ENCODE peak calls at places on chromosomes 2 and 18, in six cellular contexts. One of them, this sample, is unnamed.

GRCh38 chr18:1094408-1094807 is 189.7 kb downstream of the ADCYAP1 start:
- DNase-seq in adrenal gland: no peak
- DNase-seq in psoas muscle: no peak
- DNase-seq in lower lobe of right lung: no peak
- DNase-seq in Caco-2: no peak
- DNase-seq in Peyer's patch: no peak
- DNase-seq in this sample: no peak

GRCh38 chr2:16031848-16032159 is 91.5 kb downstream of the MYCN start:
- DNase-seq in adrenal gland: no peak
- DNase-seq in psoas muscle: no peak
- DNase-seq in lower lobe of right lung: peak; percentile 73
- DNase-seq in Caco-2: no peak
- DNase-seq in Peyer's patch: peak; percentile 53
- DNase-seq in this sample: no peak

GRCh38 chr18:25282922-25283703 is 68.9 kb downstream of the ZNF521 start:
- DNase-seq in adrenal gland: no peak
- DNase-seq in psoas muscle: no peak
- DNase-seq in lower lobe of right lung: no peak
- DNase-seq in Caco-2: no peak
- DNase-seq in Peyer's patch: no peak
- DNase-seq in this sample: no peak

GRCh38 chr2:207938886-207939285 is 86.4 kb downstream of the PLEKHM3 start:
- DNase-seq in adrenal gland: no peak
- DNase-seq in psoas muscle: no peak
- DNase-seq in lower lobe of right lung: no peak
- DNase-seq in Caco-2: no peak
- DNase-seq in Peyer's patch: no peak
- DNase-seq in this sample: no peak

GRCh38 chr18:79302120-79302519 is 93.6 kb upstream of the NFATC1 start:
- DNase-seq in adrenal gland: no peak
- DNase-seq in psoas muscle: no peak
- DNase-seq in lower lobe of right lung: no peak
- DNase-seq in Caco-2: no peak
- DNase-seq in Peyer's patch: peak; percentile 84
- DNase-seq in this sample: no peak

GRCh38 chr2:207223051-207223450 is 57.3 kb upstream of the KLF7 start:
- DNase-seq in adrenal gland: no peak
- DNase-seq in psoas muscle: no peak
- DNase-seq in lower lobe of right lung: no peak
- DNase-seq in Caco-2: no peak
- DNase-seq in Peyer's patch: no peak
- DNase-seq in this sample: no peak

GRCh38 chr2:98465456-98466201 is 21.0 kb downstream of the INPP4A start:
- DNase-seq in adrenal gland: peak; percentile 64
- DNase-seq in psoas muscle: peak; percentile 77
- DNase-seq in lower lobe of right lung: peak; percentile 82
- DNase-seq in Caco-2: no peak
- DNase-seq in Peyer's patch: peak; percentile 90
- DNase-seq in this sample: peak; percentile 32

GRCh38 chr18:62606106-62606505 is 83.3 kb downstream of the ZCCHC2 start:
- DNase-seq in adrenal gland: no peak
- DNase-seq in psoas muscle: no peak
- DNase-seq in lower lobe of right lung: no peak
- DNase-seq in Caco-2: no peak
- DNase-seq in Peyer's patch: no peak
- DNase-seq in this sample: no peak

GRCh38 chr2:232460171-232460570 is 4.2 kb downstream of the ALPI start:
- DNase-seq in adrenal gland: no peak
- DNase-seq in psoas muscle: peak; percentile 36
- DNase-seq in lower lobe of right lung: peak; percentile 2
- DNase-seq in Caco-2: no peak
- DNase-seq in Peyer's patch: peak; percentile 24
- DNase-seq in this sample: peak; percentile 3

GRCh38 chr18:8706981-8707940 is 1.9 kb downstream of the MTCL1 start:
- DNase-seq in adrenal gland: no peak
- DNase-seq in psoas muscle: peak; percentile 56
- DNase-seq in lower lobe of right lung: peak; percentile 58
- DNase-seq in Caco-2: peak; percentile 58
- DNase-seq in Peyer's patch: peak; percentile 67
- DNase-seq in this sample: peak; percentile 82

GRCh38 chr18:23599809-23600208 is 13.5 kb upstream of the NPC1 start:
- DNase-seq in adrenal gland: no peak
- DNase-seq in psoas muscle: no peak
- DNase-seq in lower lobe of right lung: no peak
- DNase-seq in Caco-2: no peak
- DNase-seq in Peyer's patch: no peak
- DNase-seq in this sample: no peak

GRCh38 chr2:231732604-231733003 is 24.3 kb downstream of the PTMA start:
- DNase-seq in adrenal gland: no peak
- DNase-seq in psoas muscle: no peak
- DNase-seq in lower lobe of right lung: no peak
- DNase-seq in Caco-2: no peak
- DNase-seq in Peyer's patch: no peak
- DNase-seq in this sample: no peak

GRCh38 chr18:78818961-78819360 is 160.7 kb upstream of the SALL3 start:
- DNase-seq in adrenal gland: no peak
- DNase-seq in psoas muscle: no peak
- DNase-seq in lower lobe of right lung: no peak
- DNase-seq in Caco-2: no peak
- DNase-seq in Peyer's patch: no peak
- DNase-seq in this sample: no peak

GRCh38 chr2:75168186-75168585 is 31.1 kb downstream of the TACR1 start:
- DNase-seq in adrenal gland: no peak
- DNase-seq in psoas muscle: no peak
- DNase-seq in lower lobe of right lung: no peak
- DNase-seq in Caco-2: no peak
- DNase-seq in Peyer's patch: no peak
- DNase-seq in this sample: no peak

GRCh38 chr2:187299122-187299906 is 148.7 kb downstream of the CALCRL start:
- DNase-seq in adrenal gland: no peak
- DNase-seq in psoas muscle: no peak
- DNase-seq in lower lobe of right lung: no peak
- DNase-seq in Caco-2: no peak
- DNase-seq in Peyer's patch: no peak
- DNase-seq in this sample: peak; percentile 13

GRCh38 chr2:9284521-9285297 is 78.1 kb downstream of the ASAP2 start:
- DNase-seq in adrenal gland: no peak
- DNase-seq in psoas muscle: no peak
- DNase-seq in lower lobe of right lung: no peak
- DNase-seq in Caco-2: no peak
- DNase-seq in Peyer's patch: no peak
- DNase-seq in this sample: no peak

GRCh38 chr2:11842324-11842723 is 95.9 kb downstream of the LPIN1 start:
- DNase-seq in adrenal gland: no peak
- DNase-seq in psoas muscle: no peak
- DNase-seq in lower lobe of right lung: no peak
- DNase-seq in Caco-2: no peak
- DNase-seq in Peyer's patch: no peak
- DNase-seq in this sample: no peak

GRCh38 chr2:131027566-131028528 is 65.4 kb downstream of the FAM168B start:
- DNase-seq in adrenal gland: peak; percentile 9
- DNase-seq in psoas muscle: no peak
- DNase-seq in lower lobe of right lung: peak; percentile 30
- DNase-seq in Caco-2: no peak
- DNase-seq in Peyer's patch: no peak
- DNase-seq in this sample: no peak

GRCh38 chr2:170324640-170325046 is 146.7 kb downstream of the MYO3B start:
- DNase-seq in adrenal gland: peak; percentile 32
- DNase-seq in psoas muscle: no peak
- DNase-seq in lower lobe of right lung: no peak
- DNase-seq in Caco-2: peak; percentile 50
- DNase-seq in Peyer's patch: peak; percentile 46
- DNase-seq in this sample: peak; percentile 68

GRCh38 chr2:95285542-95285932 is 11.3 kb downstream of the PROM2 start:
- DNase-seq in adrenal gland: no peak
- DNase-seq in psoas muscle: no peak
- DNase-seq in lower lobe of right lung: no peak
- DNase-seq in Caco-2: no peak
- DNase-seq in Peyer's patch: no peak
- DNase-seq in this sample: no peak

GRCh38 chr2:45806563-45807358 is 155.3 kb downstream of the PRKCE start:
- DNase-seq in adrenal gland: no peak
- DNase-seq in psoas muscle: no peak
- DNase-seq in lower lobe of right lung: no peak
- DNase-seq in Caco-2: no peak
- DNase-seq in Peyer's patch: no peak
- DNase-seq in this sample: no peak

GRCh38 chr18:56899660-56900059 is 247.2 kb upstream of the BOD1L2 start:
- DNase-seq in adrenal gland: no peak
- DNase-seq in psoas muscle: no peak
- DNase-seq in lower lobe of right lung: no peak
- DNase-seq in Caco-2: no peak
- DNase-seq in Peyer's patch: no peak
- DNase-seq in this sample: no peak

GRCh38 chr2:96962567-96963203 is 23.7 kb downstream of the FAM178B start:
- DNase-seq in adrenal gland: no peak
- DNase-seq in psoas muscle: peak; percentile 9
- DNase-seq in lower lobe of right lung: no peak
- DNase-seq in Caco-2: no peak
- DNase-seq in Peyer's patch: peak; percentile 87
- DNase-seq in this sample: no peak

GRCh38 chr2:170576296-170576695 is 138.8 kb upstream of the SP5 start:
- DNase-seq in adrenal gland: no peak
- DNase-seq in psoas muscle: no peak
- DNase-seq in lower lobe of right lung: no peak
- DNase-seq in Caco-2: no peak
- DNase-seq in Peyer's patch: no peak
- DNase-seq in this sample: no peak

GRCh38 chr2:26979761-26980160 is 9.3 kb downstream of the MAPRE3 start:
- DNase-seq in adrenal gland: no peak
- DNase-seq in psoas muscle: no peak
- DNase-seq in lower lobe of right lung: no peak
- DNase-seq in Caco-2: no peak
- DNase-seq in Peyer's patch: no peak
- DNase-seq in this sample: no peak

GRCh38 chr18:48937869-48938750 is 12.7 kb downstream of the SMAD7 start:
- DNase-seq in adrenal gland: no peak
- DNase-seq in psoas muscle: no peak
- DNase-seq in lower lobe of right lung: no peak
- DNase-seq in Caco-2: no peak
- DNase-seq in Peyer's patch: no peak
- DNase-seq in this sample: no peak

GRCh38 chr2:12334289-12335003 is 382.3 kb upstream of the TRIB2 start:
- DNase-seq in adrenal gland: no peak
- DNase-seq in psoas muscle: no peak
- DNase-seq in lower lobe of right lung: no peak
- DNase-seq in Caco-2: no peak
- DNase-seq in Peyer's patch: no peak
- DNase-seq in this sample: no peak

GRCh38 chr2:234026111-234026510 is 24.4 kb upstream of the SPP2 start:
- DNase-seq in adrenal gland: no peak
- DNase-seq in psoas muscle: no peak
- DNase-seq in lower lobe of right lung: no peak
- DNase-seq in Caco-2: no peak
- DNase-seq in Peyer's patch: no peak
- DNase-seq in this sample: no peak

GRCh38 chr2:65566617-65567016 is 134.2 kb upstream of the SPRED2 start:
- DNase-seq in adrenal gland: no peak
- DNase-seq in psoas muscle: no peak
- DNase-seq in lower lobe of right lung: no peak
- DNase-seq in Caco-2: no peak
- DNase-seq in Peyer's patch: no peak
- DNase-seq in this sample: peak; percentile 29

GRCh38 chr2:181937473-181937872 is 45.9 kb downstream of the ITPRID2 start:
- DNase-seq in adrenal gland: peak; percentile 41
- DNase-seq in psoas muscle: no peak
- DNase-seq in lower lobe of right lung: no peak
- DNase-seq in Caco-2: no peak
- DNase-seq in Peyer's patch: no peak
- DNase-seq in this sample: no peak

GRCh38 chr2:24898122-24899109 is 21.6 kb downstream of the ADCY3 start:
- DNase-seq in adrenal gland: no peak
- DNase-seq in psoas muscle: no peak
- DNase-seq in lower lobe of right lung: no peak
- DNase-seq in Caco-2: no peak
- DNase-seq in Peyer's patch: no peak
- DNase-seq in this sample: no peak

GRCh38 chr18:38611036-38611964 is 1045.7 kb upstream of the CELF4 start:
- DNase-seq in adrenal gland: no peak
- DNase-seq in psoas muscle: no peak
- DNase-seq in lower lobe of right lung: no peak
- DNase-seq in Caco-2: no peak
- DNase-seq in Peyer's patch: no peak
- DNase-seq in this sample: no peak

GRCh38 chr2:198517961-198518360 is 713.6 kb downstream of the PLCL1 start:
- DNase-seq in adrenal gland: no peak
- DNase-seq in psoas muscle: no peak
- DNase-seq in lower lobe of right lung: no peak
- DNase-seq in Caco-2: no peak
- DNase-seq in Peyer's patch: no peak
- DNase-seq in this sample: no peak

GRCh38 chr2:39408351-39409136 is 28.5 kb downstream of the MAP4K3 start:
- DNase-seq in adrenal gland: no peak
- DNase-seq in psoas muscle: no peak
- DNase-seq in lower lobe of right lung: no peak
- DNase-seq in Caco-2: no peak
- DNase-seq in Peyer's patch: no peak
- DNase-seq in this sample: no peak
- H3K4me1 ChIP-seq in adrenal gland: peaks cover 88% of the 10 kb centered on the region
- H3K4me1 ChIP-seq in psoas muscle: peaks cover 89% of the 10 kb centered on the region
- H3K4me1 ChIP-seq in lower lobe of right lung: peaks cover 80% of the 10 kb centered on the region
- H3K4me1 ChIP-seq in Caco-2: peaks cover 19% of the 10 kb centered on the region
- H3K4me1 ChIP-seq in Peyer's patch: no peaks in the 10 kb centered on the region
- H3K4me1 ChIP-seq in this sample: peaks cover 48% of the 10 kb centered on the region

GRCh38 chr2:240189686-240190085 is 49.2 kb upstream of the OTOS start:
- DNase-seq in adrenal gland: no peak
- DNase-seq in psoas muscle: no peak
- DNase-seq in lower lobe of right lung: no peak
- DNase-seq in Caco-2: no peak
- DNase-seq in Peyer's patch: no peak
- DNase-seq in this sample: no peak
- H3K27me3 ChIP-seq in adrenal gland: peaks cover 12% of the 10 kb centered on the region
- H3K27me3 ChIP-seq in psoas muscle: no peaks in the 10 kb centered on the region
- H3K27me3 ChIP-seq in lower lobe of right lung: peaks cover 21% of the 10 kb centered on the region
- H3K27me3 ChIP-seq in Caco-2: no peaks in the 10 kb centered on the region
- H3K27me3 ChIP-seq in Peyer's patch: no peaks in the 10 kb centered on the region
- H3K27me3 ChIP-seq in this sample: peaks cover 21% of the 10 kb centered on the region

GRCh38 chr2:100750143-100750542 is 69.8 kb upstream of the NPAS2 start:
- DNase-seq in adrenal gland: no peak
- DNase-seq in psoas muscle: no peak
- DNase-seq in lower lobe of right lung: no peak
- DNase-seq in Caco-2: no peak
- DNase-seq in Peyer's patch: no peak
- DNase-seq in this sample: no peak
- H3K4me1 ChIP-seq in adrenal gland: peaks cover 11% of the 10 kb centered on the region
- H3K4me1 ChIP-seq in psoas muscle: peaks cover 8% of the 10 kb centered on the region
- H3K4me1 ChIP-seq in lower lobe of right lung: peaks cover 29% of the 10 kb centered on the region
- H3K4me1 ChIP-seq in Caco-2: no peaks in the 10 kb centered on the region
- H3K4me1 ChIP-seq in Peyer's patch: no peaks in the 10 kb centered on the region
- H3K4me1 ChIP-seq in this sample: no peaks in the 10 kb centered on the region

DNA sequence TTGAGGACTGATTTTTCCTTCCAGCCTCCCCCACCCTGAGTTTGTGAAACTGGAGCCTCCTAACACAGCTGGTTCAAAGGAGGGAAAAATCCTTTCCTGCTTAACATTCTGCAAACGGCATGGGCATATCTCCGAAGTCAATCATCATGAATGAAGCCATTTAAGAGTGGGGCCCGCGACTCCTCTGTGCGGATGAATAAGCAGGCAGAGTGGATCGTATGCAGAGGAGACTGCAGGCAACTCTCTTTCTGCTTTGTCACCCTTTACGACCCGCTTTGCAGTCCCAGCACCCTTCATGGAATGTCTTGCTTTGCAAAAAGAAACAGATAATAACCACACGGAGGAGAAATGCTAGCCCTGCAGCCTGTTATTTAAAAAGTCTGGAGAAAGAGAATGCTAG is 305.3 kb downstream of the CLIP4 start:
- DNase-seq in adrenal gland: no peak
- DNase-seq in psoas muscle: no peak
- DNase-seq in lower lobe of right lung: no peak
- DNase-seq in Caco-2: no peak
- DNase-seq in Peyer's patch: no peak
- DNase-seq in this sample: no peak
- H3K27me3 ChIP-seq in adrenal gland: no peaks in the 10 kb centered on the region
- H3K27me3 ChIP-seq in psoas muscle: no peaks in the 10 kb centered on the region
- H3K27me3 ChIP-seq in lower lobe of right lung: peaks cover 14% of the 10 kb centered on the region
- H3K27me3 ChIP-seq in Caco-2: peaks cover 2% of the 10 kb centered on the region
- H3K27me3 ChIP-seq in Peyer's patch: no peaks in the 10 kb centered on the region
- H3K27me3 ChIP-seq in this sample: peaks cover 2% of the 10 kb centered on the region

This sample was measured in HAP-1.